ENCODE peak calls at places on chromosomes 7 and 10, in five cellular contexts. G is PC-3; P is NCI-H774; O is activated naive CD4-positive, alpha-beta T cell treated with anti-CD3 and anti-CD28 coated beads, Interleukin-2, amount 50 U/mL, for 72 hours; V is retinal pigment epithelial cell. T is an unnamed sample.
A peak's percentile ranks its signal among the peaks of the same experiment; 100 is the strongest.

GRCh38 chr10:92880233-92880861 is 32.0 kb downstream of the EXOC6 start:
- DNase-seq in G (peak; percentile 60), P (peak; percentile 1), O (no peak), V (peak; percentile 9), T (peak; percentile 28)

GRCh38 chr10:132685121-132685891 is 100.6 kb downstream of the NKX6-2 start:
- DNase-seq in G (peak; percentile 88), P (no peak), O (no peak), V (no peak), T (no peak)

GRCh38 chr10:35635576-35635975 is 6.5 kb downstream of the FZD8 start:
- DNase-seq in G (peak; percentile 100), P (peak; percentile 57), O (peak; percentile 64), V (no peak), T (peak; percentile 60)

GRCh38 chr7:27031289-27032172 is 64.3 kb downstream of the HOXA1 start:
- DNase-seq in G (peak; percentile 57), P (no peak), O (no peak), V (no peak), T (no peak)

GRCh38 chr10:44716470-44716869 is 194.7 kb upstream of the TMEM72 start:
- DNase-seq in G (no peak), P (no peak), O (no peak), V (no peak), T (no peak)

GRCh38 chr7:143499246-143499645 is 21.6 kb downstream of the TAS2R41 start:
- DNase-seq in G (no peak), P (no peak), O (no peak), V (no peak), T (no peak)

GRCh38 chr7:30727061-30727945 is 24.6 kb upstream of the INMT start:
- DNase-seq in G (peak; percentile 32), P (no peak), O (no peak), V (no peak), T (no peak)

GRCh38 chr10:109191823-109192222 is 731.5 kb downstream of the XPNPEP1 start:
- DNase-seq in G (no peak), P (no peak), O (no peak), V (no peak), T (no peak)

GRCh38 chr7:55538538-55538937 is 33.8 kb downstream of the VOPP1 start:
- DNase-seq in G (peak; percentile 45), P (no peak), O (no peak), V (peak; percentile 91), T (no peak)

GRCh38 chr10:2097937-2098336 is 360.6 kb upstream of the ADARB2 start:
- DNase-seq in G (no peak), P (no peak), O (no peak), V (no peak), T (no peak)

GRCh38 chr7:7527047-7527446 is 8.6 kb downstream of the COL28A1 start:
- DNase-seq in G (no peak), P (no peak), O (no peak), V (no peak), T (no peak)

GRCh38 chr7:13198741-13199140 is 511.3 kb downstream of the ARL4A start:
- DNase-seq in G (peak; percentile 62), P (no peak), O (no peak), V (no peak), T (no peak)

GRCh38 chr10:94412439-94412838 is 10.1 kb downstream of the TBC1D12 start:
- DNase-seq in G (no peak), P (no peak), O (no peak), V (no peak), T (no peak)

GRCh38 chr7:77995717-77996116 is 197.1 kb downstream of the PHTF2 start:
- DNase-seq in G (no peak), P (no peak), O (no peak), V (no peak), T (no peak)

GRCh38 chr7:127891854-127892438 is 139.3 kb downstream of the LRRC4 start:
- DNase-seq in G (no peak), P (no peak), O (no peak), V (no peak), T (no peak)

GRCh38 chr7:100722480-100723212 is 2.4 kb downstream of the EPO start:
- DNase-seq in G (no peak), P (no peak), O (peak; percentile 1), V (no peak), T (no peak)

GRCh38 chr7:142854505-142855400 is at the start of gene EPHB6:
- DNase-seq in G (peak; percentile 77), P (no peak), O (peak; percentile 73), V (no peak), T (peak; percentile 49)

GRCh38 chr7:108253275-108254044 is 123.3 kb upstream of the LAMB4 start:
- DNase-seq in G (peak; percentile 38), P (no peak), O (no peak), V (peak; percentile 20), T (no peak)

GRCh38 chr7:135661311-135662122 is 797 bp upstream of the STMP1 start:
- DNase-seq in G (peak; percentile 11), P (peak; percentile 67), O (no peak), V (no peak), T (no peak)

GRCh38 chr10:100697070-100697469 is 48.3 kb upstream of the PAX2 start:
- DNase-seq in G (peak; percentile 50), P (no peak), O (no peak), V (peak; percentile 3), T (no peak)

GRCh38 chr10:62492012-62492869 is 118.1 kb downstream of the ZNF365 start:
- DNase-seq in G (peak; percentile 92), P (peak; percentile 33), O (peak; percentile 4), V (no peak), T (no peak)

GRCh38 chr10:97632949-97633884 is at the start of gene MORN4:
- DNase-seq in G (peak; percentile 90), P (peak; percentile 76), O (peak; percentile 95), V (peak; percentile 53), T (peak; percentile 93)

GRCh38 chr7:44647981-44648714 is 41.7 kb downstream of the OGDH start:
- DNase-seq in G (no peak), P (no peak), O (no peak), V (no peak), T (no peak)

GRCh38 chr10:4470231-4470840 is 355.7 kb upstream of the AKR1E2 start:
- DNase-seq in G (peak; percentile 51), P (no peak), O (no peak), V (no peak), T (no peak)

GRCh38 chr10:102175415-102175814 is 23.2 kb downstream of the NOLC1 start:
- DNase-seq in G (no peak), P (no peak), O (no peak), V (no peak), T (no peak)

GRCh38 chr10:25843551-25844170 is 90.4 kb upstream of the MYO3A start:
- DNase-seq in G (no peak), P (no peak), O (no peak), V (no peak), T (no peak)

GRCh38 chr10:97762056-97762455 is 9.7 kb downstream of the SFRP5 start:
- DNase-seq in G (no peak), P (no peak), O (no peak), V (no peak), T (no peak)

GRCh38 chr10:61943699-61944444 is 42.4 kb downstream of the ARID5B start:
- DNase-seq in G (peak; percentile 99), P (no peak), O (no peak), V (peak; percentile 59), T (no peak)

GRCh38 chr10:45509491-45509890 is 135.5 kb downstream of the ALOX5 start:
- DNase-seq in G (peak; percentile 90), P (no peak), O (no peak), V (no peak), T (no peak)

T was measured in endothelial cell.